ENCODE peak calls at places on chromosomes 13 and 19, in eight cellular contexts. L is spleen; E is GM23338; F is OCI-LY7; B is Caco-2; Z is right atrium auricular region; V is left ventricle myocardium inferior; I is effector memory CD4-positive, alpha-beta T cell. J is an unnamed sample.

GRCh38 chr13:110133425-110134235 is 173.3 kb downstream of the COL4A1 start:
- DNase-seq in L (no peak), E (no peak), F (no peak), B (no peak), Z (peak; percentile 56), V (no peak), I (no peak), J (no peak)

GRCh38 chr19:29672933-29673336 is 7.7 kb downstream of the PLEKHF1 start:
- DNase-seq in L (peak; percentile 94), E (no peak), F (peak; percentile 24), B (no peak), Z (no peak), V (no peak), I (peak; percentile 89), J (no peak)

GRCh38 chr13:25776722-25777121 is 275.1 kb downstream of the SHISA2 start:
- DNase-seq in L (no peak), E (no peak), F (no peak), B (no peak), Z (no peak), V (no peak), I (no peak), J (no peak)

GRCh38 chr19:38538386-38538785 is 79.4 kb downstream of the MAP4K1 start:
- DNase-seq in L (no peak), E (no peak), F (no peak), B (no peak), Z (no peak), V (no peak), I (no peak), J (no peak)

GRCh38 chr13:27830010-27830409 is 37.7 kb downstream of the GSX1 start:
- DNase-seq in L (peak; percentile 92), E (peak; percentile 80), F (peak; percentile 63), B (peak; percentile 91), Z (peak; percentile 57), V (peak; percentile 38), I (peak; percentile 13), J (peak; percentile 51)

GRCh38 chr19:55681131-55682087 is 6.4 kb downstream of the EPN1 start:
- DNase-seq in L (no peak), E (no peak), F (no peak), B (no peak), Z (no peak), V (no peak), I (no peak), J (no peak)

GRCh38 chr13:109393045-109393444 is 393.3 kb downstream of the IRS2 start:
- DNase-seq in L (no peak), E (no peak), F (no peak), B (no peak), Z (peak; percentile 30), V (no peak), I (no peak), J (no peak)

GRCh38 chr13:101529419-101529818 is 76.9 kb downstream of the ITGBL1 start:
- DNase-seq in L (no peak), E (no peak), F (no peak), B (no peak), Z (no peak), V (no peak), I (no peak), J (no peak)

GRCh38 chr13:36552334-36552733 is 120.0 kb downstream of the CCNA1 start:
- DNase-seq in L (no peak), E (no peak), F (peak; percentile 51), B (no peak), Z (no peak), V (no peak), I (no peak), J (no peak)

GRCh38 chr19:21023901-21024300 is 3.4 kb downstream of the ZNF430 start:
- DNase-seq in L (no peak), E (no peak), F (no peak), B (no peak), Z (no peak), V (no peak), I (no peak), J (no peak)

GRCh38 chr13:111521691-111522229 is 201.3 kb downstream of the TEX29 start:
- DNase-seq in L (peak; percentile 39), E (no peak), F (no peak), B (no peak), Z (no peak), V (no peak), I (no peak), J (no peak)

GRCh38 chr19:15381864-15382263 is 2.3 kb upstream of the AKAP8 start:
- DNase-seq in L (no peak), E (no peak), F (no peak), B (no peak), Z (no peak), V (no peak), I (no peak), J (no peak)

GRCh38 chr13:95509521-95510315 is 42.8 kb upstream of the CLDN10 start:
- DNase-seq in L (no peak), E (no peak), F (no peak), B (no peak), Z (no peak), V (no peak), I (no peak), J (no peak)

GRCh38 chr19:50569938-50570540 is 1.8 kb upstream of the LRRC4B start:
- DNase-seq in L (no peak), E (no peak), F (no peak), B (no peak), Z (no peak), V (no peak), I (no peak), J (no peak)

GRCh38 chr13:45105895-45106294 is 14.4 kb upstream of the GTF2F2 start:
- DNase-seq in L (no peak), E (no peak), F (no peak), B (no peak), Z (no peak), V (no peak), I (no peak), J (no peak)

GRCh38 chr19:2443785-2444182 is 13.0 kb downstream of the LMNB2 start:
- DNase-seq in L (no peak), E (no peak), F (no peak), B (no peak), Z (no peak), V (no peak), I (no peak), J (no peak)

GRCh38 chr13:100382787-100383186 is 205.8 kb downstream of the GGACT start:
- DNase-seq in L (no peak), E (no peak), F (no peak), B (no peak), Z (no peak), V (no peak), I (no peak), J (peak; percentile 35)

DNA sequence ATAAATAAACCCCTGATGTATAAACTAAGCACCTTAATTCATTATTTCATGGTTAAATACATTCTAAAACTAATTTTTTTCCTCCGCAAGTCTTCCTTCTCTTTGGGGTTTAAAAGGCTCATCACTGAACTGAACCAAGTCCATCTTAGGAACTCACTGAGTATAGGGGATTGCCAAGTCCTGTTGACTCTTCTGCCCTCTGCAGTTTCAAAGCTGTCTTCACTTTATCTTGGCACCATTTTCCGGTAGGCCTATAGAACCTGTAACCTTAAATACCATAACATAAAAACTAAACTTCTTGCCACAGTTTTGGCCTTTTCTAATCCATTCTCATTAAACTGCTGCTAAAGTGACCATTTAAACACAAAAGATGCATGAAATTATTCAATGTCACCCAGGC is 66.5 kb upstream of the USPL1 start:
- DNase-seq in L (no peak), E (peak; percentile 70), F (peak; percentile 83), B (peak; percentile 41), Z (no peak), V (no peak), I (no peak), J (peak; percentile 52)
- H3K4me1 ChIP-seq in L (no peaks in the 10 kb centered on the region), E (no peaks in the 10 kb centered on the region), F (peaks cover 25% of the 10 kb centered on the region), B (no peaks in the 10 kb centered on the region), Z (no peaks in the 10 kb centered on the region), V (no peaks in the 10 kb centered on the region), I (no peaks in the 10 kb centered on the region), J (no peaks in the 10 kb centered on the region)

DNA sequence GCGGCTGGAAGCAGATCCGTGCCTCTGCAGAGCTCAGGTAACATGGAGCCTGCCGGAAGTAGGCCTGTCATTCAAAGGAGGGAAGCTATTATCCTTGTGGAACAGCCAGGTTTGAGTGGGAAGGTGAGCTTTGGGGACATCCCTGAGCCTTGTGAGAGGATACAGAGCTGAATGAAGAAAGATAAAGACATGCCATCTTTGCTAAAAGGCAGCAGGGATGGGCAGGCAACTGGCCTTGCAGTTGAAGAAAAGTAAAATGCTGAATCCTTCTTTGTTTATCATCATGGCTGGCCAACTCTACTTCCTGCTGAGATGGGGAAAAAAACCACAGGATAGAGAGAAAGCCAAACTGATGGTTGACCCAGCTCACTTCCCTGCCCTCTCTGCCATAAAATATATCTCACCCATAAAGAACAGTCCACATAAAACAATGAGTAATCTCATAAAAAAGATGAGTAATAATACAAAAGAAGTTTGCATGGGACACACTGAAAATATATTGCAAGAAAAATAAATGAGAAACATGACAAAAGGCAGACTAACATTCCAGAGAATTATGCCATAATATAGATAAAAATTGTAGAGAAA is 226.3 kb downstream of the DLEU7 start:
- DNase-seq in L (no peak), E (no peak), F (no peak), B (no peak), Z (no peak), V (no peak), I (no peak), J (no peak)
- H3K4me1 ChIP-seq in L (no peaks in the 10 kb centered on the region), E (no peaks in the 10 kb centered on the region), F (peaks cover 22% of the 10 kb centered on the region), B (no peaks in the 10 kb centered on the region), Z (no peaks in the 10 kb centered on the region), V (peaks cover 9% of the 10 kb centered on the region), I (no peaks in the 10 kb centered on the region), J (no peaks in the 10 kb centered on the region)

GRCh38 chr19:44735011-44735410 is 13.5 kb upstream of the BCL3 start:
- DNase-seq in L (no peak), E (no peak), F (no peak), B (no peak), Z (no peak), V (no peak), I (no peak), J (no peak)

GRCh38 chr19:44738603-44739585 is 9.6 kb upstream of the BCL3 start:
- DNase-seq in L (peak; percentile 80), E (no peak), F (no peak), B (no peak), Z (no peak), V (no peak), I (no peak), J (no peak)

GRCh38 chr19:44740351-44740824 is 8.1 kb upstream of the BCL3 start:
- DNase-seq in L (no peak), E (no peak), F (peak; percentile 64), B (no peak), Z (no peak), V (no peak), I (no peak), J (no peak)

GRCh38 chr19:44738161-44738535 is 10.4 kb upstream of the BCL3 start:
- DNase-seq in L (no peak), E (no peak), F (no peak), B (no peak), Z (no peak), V (no peak), I (no peak), J (no peak)

GRCh38 chr19:44737238-44738160 is 11.0 kb upstream of the BCL3 start:
- DNase-seq in L (peak; percentile 43), E (no peak), F (no peak), B (no peak), Z (no peak), V (no peak), I (no peak), J (no peak)
- H3K4me1 ChIP-seq in L (peaks cover 41% of the 10 kb centered on the region), E (no peaks in the 10 kb centered on the region), F (peaks cover 21% of the 10 kb centered on the region), B (peaks cover 37% of the 10 kb centered on the region), Z (peaks cover 23% of the 10 kb centered on the region), V (peaks cover 31% of the 10 kb centered on the region), I (no peaks in the 10 kb centered on the region), J (no peaks in the 10 kb centered on the region)

DNA sequence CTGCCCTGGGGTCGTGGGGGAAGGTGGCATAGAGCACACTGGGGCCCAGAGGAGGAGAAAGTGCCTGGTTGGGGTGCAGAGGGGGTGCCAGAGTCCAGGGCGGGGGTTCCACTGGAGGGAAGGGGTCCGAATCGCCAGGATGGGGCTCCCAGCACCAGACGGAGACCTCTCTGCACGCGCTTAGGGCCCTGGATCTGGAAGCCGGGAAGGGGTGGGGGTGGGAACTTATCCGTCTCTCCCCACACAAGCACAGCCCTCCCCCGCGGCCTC is 2.8 kb downstream of the MIDN start:
- DNase-seq in L (no peak), E (no peak), F (no peak), B (no peak), Z (no peak), V (no peak), I (no peak), J (peak; percentile 60)
- H3K4me1 ChIP-seq in L (peaks cover 42% of the 10 kb centered on the region), E (no peaks in the 10 kb centered on the region), F (peaks cover 36% of the 10 kb centered on the region), B (peaks cover 36% of the 10 kb centered on the region), Z (peaks cover 75% of the 10 kb centered on the region), V (peaks cover 85% of the 10 kb centered on the region), I (peaks cover 53% of the 10 kb centered on the region), J (peaks cover 11% of the 10 kb centered on the region)

J was measured in cardiac muscle cell.